ENCODE peak calls at places on chromosomes 2 and 18, in seven cellular contexts. S, M, B, Y, O, F and H are unnamed samples.

GRCh38 chr2:85920810-85921545 is 32.2 kb upstream of the ST3GAL5 start:
- DNase-seq in S (peak), M (no peak), B (peak), Y (no peak), O (no peak), F (no peak), H (no peak)

GRCh38 chr2:121709776-121710469 is 26.8 kb downstream of the NIFK start:
- DNase-seq in S (no peak), M (no peak), B (no peak), Y (no peak), O (no peak), F (no peak), H (no peak)

GRCh38 chr2:205054789-205055188 is 509.5 kb downstream of the PARD3B start:
- DNase-seq in S (no peak), M (no peak), B (no peak), Y (no peak), O (no peak), F (no peak), H (no peak)

GRCh38 chr2:112140899-112141622 is 2.9 kb downstream of the FBLN7 start:
- DNase-seq in S (no peak), M (no peak), B (no peak), Y (no peak), O (no peak), F (no peak), H (no peak)

GRCh38 chr2:7094113-7094760 is 177.0 kb downstream of the RNF144A start:
- DNase-seq in S (no peak), M (peak), B (peak), Y (no peak), O (peak), F (no peak), H (no peak)

GRCh38 chr2:190023860-190024259 is 38.7 kb downstream of the MSTN start:
- DNase-seq in S (peak), M (no peak), B (peak), Y (no peak), O (peak), F (no peak), H (no peak)

GRCh38 chr2:138610201-138610945 is 108.8 kb downstream of the SPOPL start:
- DNase-seq in S (no peak), M (no peak), B (no peak), Y (no peak), O (no peak), F (no peak), H (no peak)

GRCh38 chr2:232097758-232098157 is 136.2 kb downstream of the DIS3L2 start:
- DNase-seq in S (no peak), M (no peak), B (no peak), Y (no peak), O (no peak), F (no peak), H (no peak)

GRCh38 chr2:169755083-169755870 is 21.6 kb downstream of the KLHL23 start:
- DNase-seq in S (no peak), M (no peak), B (no peak), Y (no peak), O (no peak), F (no peak), H (no peak)

GRCh38 chr18:23641937-23642666 is 20.6 kb downstream of the ANKRD29 start:
- DNase-seq in S (no peak), M (no peak), B (no peak), Y (no peak), O (no peak), F (no peak), H (no peak)

GRCh38 chr18:23643815-23644214 is 18.9 kb downstream of the ANKRD29 start:
- DNase-seq in S (no peak), M (no peak), B (no peak), Y (no peak), O (no peak), F (no peak), H (no peak)

GRCh38 chr18:23641143-23641720 is 21.5 kb downstream of the ANKRD29 start:
- DNase-seq in S (no peak), M (no peak), B (no peak), Y (no peak), O (no peak), F (no peak), H (no peak)

GRCh38 chr18:23636041-23636399 is 26.7 kb downstream of the ANKRD29 start:
- DNase-seq in S (no peak), M (no peak), B (no peak), Y (no peak), O (no peak), F (no peak), H (no peak)

GRCh38 chr18:23640023-23640422 is 22.7 kb downstream of the ANKRD29 start:
- DNase-seq in S (no peak), M (no peak), B (no peak), Y (no peak), O (no peak), F (no peak), H (no peak)
- TF ChIP-seq CTCF in S (no peak), M (no peak), B (no peak), Y (no peak), O (no peak), F (no peak), H (no peak)

GRCh38 chr2:97995734-97996624 is at the start of gene TMEM131:
- DNase-seq in S (peak), M (peak), B (peak), Y (peak), O (peak), F (peak), H (peak)

GRCh38 chr2:97991081-97991856 is 4.5 kb downstream of the TMEM131 start:
- DNase-seq in S (no peak), M (no peak), B (no peak), Y (no peak), O (no peak), F (no peak), H (no peak)

GRCh38 chr2:97995026-97995733 is 568 bp downstream of the TMEM131 start:
- DNase-seq in S (peak), M (peak), B (peak), Y (peak), O (no peak), F (peak), H (no peak)

GRCh38 chr2:97993926-97994325 is 1.8 kb downstream of the TMEM131 start:
- DNase-seq in S (no peak), M (no peak), B (no peak), Y (no peak), O (no peak), F (no peak), H (no peak)

DNA sequence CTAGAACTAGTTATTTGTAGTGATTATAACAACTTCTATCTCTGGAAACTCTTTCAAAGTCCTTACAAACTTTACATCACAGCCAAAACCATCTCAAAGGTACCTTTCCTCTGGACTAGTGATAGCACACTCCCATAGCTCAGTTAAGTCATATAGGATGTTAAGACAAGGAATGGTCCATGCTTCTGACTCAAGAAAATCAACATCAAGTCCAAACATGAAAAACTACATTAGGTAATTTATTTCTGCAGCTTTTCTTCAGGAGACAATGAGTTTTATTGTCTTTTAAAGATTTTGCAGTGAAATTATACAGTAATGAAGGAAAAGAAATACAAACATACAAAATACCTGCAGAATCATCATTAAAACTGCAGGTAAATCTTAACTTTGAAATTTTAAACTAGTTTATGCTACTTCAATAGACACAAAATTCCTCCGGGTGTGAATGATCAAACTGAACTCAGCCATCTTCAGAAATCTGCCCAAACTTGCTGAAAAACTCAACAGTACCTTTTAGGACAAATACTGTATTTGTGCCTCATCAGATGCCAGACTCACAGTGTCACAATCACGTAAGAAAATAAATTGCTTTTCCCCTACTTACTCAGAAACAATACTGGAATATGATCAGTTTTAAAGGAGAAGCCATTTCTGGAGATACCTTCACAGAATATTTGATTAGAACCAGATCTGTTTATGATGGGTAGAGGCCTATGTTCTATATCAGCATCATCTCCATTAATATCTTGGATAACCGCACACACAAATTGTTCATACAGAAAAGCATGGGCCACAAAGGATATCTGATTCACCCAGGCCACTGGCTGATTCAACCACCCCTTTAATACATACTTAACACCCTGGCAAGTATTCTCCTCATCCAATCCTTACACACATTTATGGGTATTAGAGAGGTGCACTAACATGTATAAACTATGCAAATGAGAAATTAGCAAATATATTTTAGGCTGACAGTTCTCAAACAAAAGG is 2.6 kb downstream of the TMEM131 start:
- DNase-seq in S (no peak), M (no peak), B (peak), Y (no peak), O (no peak), F (no peak), H (no peak)
- H3K4me3 ChIP-seq in S (no peak), M (no peak), B (peak), Y (no peak), O (peak), F (no peak), H (no peak)

DNA sequence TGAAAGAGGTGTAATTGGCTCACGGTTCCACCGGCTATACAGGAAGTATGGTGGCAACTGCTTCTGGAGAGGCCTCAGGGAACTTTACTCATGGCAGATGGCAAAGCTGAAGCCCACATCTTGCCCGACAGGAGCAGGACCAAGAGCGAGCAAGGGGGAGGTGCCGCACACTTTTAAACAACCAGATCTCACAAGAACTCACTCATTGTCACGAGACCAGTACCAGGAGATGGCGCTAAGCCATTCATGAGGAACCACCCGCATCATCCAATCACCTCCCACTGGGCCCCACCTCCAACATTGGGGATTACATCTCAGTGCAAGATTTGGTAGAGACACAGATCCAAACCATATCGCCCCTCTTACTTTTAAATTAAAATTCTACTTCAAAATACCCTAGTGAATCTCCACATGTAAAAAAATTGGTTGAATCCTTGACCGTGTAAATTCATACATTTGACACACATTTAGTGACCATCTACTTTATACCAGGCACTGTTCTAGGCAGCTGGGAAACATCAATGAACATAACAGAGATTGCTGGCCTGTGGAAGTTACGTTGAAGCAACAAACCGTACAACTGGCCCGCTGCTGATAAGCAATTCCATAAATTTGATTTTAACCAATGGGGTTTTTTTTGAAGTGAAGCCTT is 87.6 kb downstream of the ALPK2 start:
- DNase-seq in S (no peak), M (no peak), B (no peak), Y (no peak), O (no peak), F (no peak), H (no peak)
- TF ChIP-seq CTCF in S (peak), M (no peak), B (no peak), Y (no peak), O (no peak), F (no peak), H (no peak)

DNA sequence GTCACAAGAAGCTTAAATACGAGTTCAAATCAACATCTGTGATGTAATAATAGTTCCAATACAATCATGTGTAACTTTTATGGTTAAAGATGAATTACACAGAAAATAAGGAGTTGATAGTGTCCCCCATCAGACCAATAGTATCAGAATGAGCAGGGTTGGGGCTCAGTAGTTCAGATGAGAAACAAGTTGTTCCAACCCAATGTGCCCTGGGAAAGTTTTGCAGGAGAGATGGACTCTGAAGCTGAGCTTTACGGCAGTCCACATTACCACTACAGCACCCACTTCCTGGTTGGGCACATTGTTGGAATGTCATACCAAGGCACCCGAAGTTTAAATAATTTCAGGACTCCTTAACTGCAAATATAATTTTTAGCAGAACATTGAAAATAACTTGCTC is 12.1 kb upstream of the CXCR4 start:
- DNase-seq in S (no peak), M (no peak), B (no peak), Y (no peak), O (no peak), F (no peak), H (no peak)
- H3K4me3 ChIP-seq in S (no peak), M (no peak), B (no peak), Y (no peak), O (no peak), F (no peak), H (no peak)

GRCh38 chr2:54329482-54330225 is 73.6 kb upstream of the TSPYL6 start:
- DNase-seq in S (peak), M (no peak), B (peak), Y (no peak), O (no peak), F (no peak), H (no peak)
- TF ChIP-seq CTCF in S (no peak), M (no peak), B (no peak), Y (no peak), O (no peak), F (no peak), H (no peak)

DNA sequence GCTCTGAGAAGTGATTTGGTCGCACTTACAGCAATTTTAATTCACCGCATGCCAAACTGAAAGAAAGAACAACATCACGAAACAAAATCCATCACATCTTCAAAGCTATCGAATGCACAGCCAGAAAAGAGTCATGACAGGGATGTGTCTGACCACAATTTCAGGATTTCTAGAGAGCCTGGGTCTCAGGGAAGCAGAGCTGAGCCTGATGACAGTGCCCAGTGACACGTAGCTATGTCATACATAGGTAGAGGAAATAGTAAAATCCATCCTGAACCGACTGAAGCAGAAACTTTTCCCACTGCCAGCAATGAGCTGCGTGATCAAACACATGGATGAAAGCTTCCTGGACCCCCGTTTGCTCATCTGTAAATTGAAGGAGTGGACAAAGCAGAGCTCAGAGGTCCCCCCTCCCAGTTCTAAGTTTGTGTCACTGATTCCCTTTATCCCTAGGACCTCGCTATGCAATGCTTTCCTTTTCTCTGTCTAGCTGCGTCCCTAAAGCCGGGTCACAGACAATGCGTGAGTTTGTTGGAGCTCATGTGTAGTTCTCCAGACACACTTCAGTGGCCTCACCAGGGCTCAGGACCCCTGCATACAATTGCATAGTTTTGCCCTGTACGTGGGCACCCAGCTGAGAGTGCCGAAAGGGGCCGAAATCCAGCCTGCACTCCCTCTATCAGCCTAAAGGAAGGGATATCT is 37.6 kb downstream of the CCBE1 start:
- DNase-seq in S (no peak), M (no peak), B (peak), Y (no peak), O (no peak), F (no peak), H (no peak)
- H3K4me3 ChIP-seq in S (no peak), M (no peak), B (peak), Y (no peak), O (peak), F (no peak), H (no peak)

DNA sequence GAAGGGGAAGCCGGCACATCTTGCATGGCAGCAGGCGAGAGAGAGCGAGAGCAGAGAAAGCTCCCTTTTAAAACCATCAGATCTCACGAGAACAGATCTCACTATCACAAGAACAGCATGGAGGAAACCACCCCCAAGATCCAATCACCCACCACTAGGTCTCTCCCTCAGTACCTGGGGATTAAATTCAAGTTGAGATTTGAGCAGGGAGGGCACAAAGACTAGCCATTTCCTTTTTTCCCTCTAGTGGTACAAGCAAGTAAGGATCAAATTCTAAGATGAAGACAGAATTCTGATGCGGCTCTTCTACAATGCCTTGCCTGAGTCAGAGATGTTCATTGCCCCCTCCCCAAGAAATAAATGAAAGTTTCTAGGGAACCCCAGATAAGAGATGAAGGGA is 45.6 kb upstream of the ANKRD44 start:
- DNase-seq in S (no peak), M (no peak), B (no peak), Y (no peak), O (no peak), F (no peak), H (no peak)
- TF ChIP-seq CTCF in S (peak), M (no peak), B (peak), Y (no peak), O (peak), F (peak), H (no peak)